ENCODE peak calls at places on chromosomes 13 and 19, in four cellular contexts. One of them, this sample, is unnamed.
A peak's percentile ranks its signal among the peaks of the same experiment; 100 is the strongest.

GRCh38 chr19:5045956-5046338 is 77.0 kb downstream of the KDM4B start:
- DNase-seq in K562: no peak
- DNase-seq in lower leg skin: no peak
- DNase-seq in IMR-90: no peak
- DNase-seq in this sample: no peak

GRCh38 chr19:1538978-1539377 is 15.1 kb downstream of the PLK5 start:
- DNase-seq in K562: no peak
- DNase-seq in lower leg skin: no peak
- DNase-seq in IMR-90: no peak
- DNase-seq in this sample: no peak

GRCh38 chr19:19822148-19822429 is 539 bp upstream of the ZNF506 start:
- DNase-seq in IMR-90: no peak
- DNase-seq in K562: no peak
- DNase-seq in lower leg skin: peak; percentile 20
- DNase-seq in this sample: no peak

GRCh38 chr19:48913114-48913513 is 13.0 kb downstream of the NUCB1 start:
- DNase-seq in lower leg skin: no peak
- DNase-seq in IMR-90: no peak
- DNase-seq in K562: no peak
- DNase-seq in this sample: no peak

GRCh38 chr19:16066611-16067104 is 9.6 kb upstream of the TPM4 start:
- DNase-seq in K562: peak; percentile 76
- DNase-seq in IMR-90: peak; percentile 76
- DNase-seq in lower leg skin: no peak
- DNase-seq in this sample: peak; percentile 37

GRCh38 chr19:1252221-1252817 is 3.9 kb downstream of the MIDN start:
- DNase-seq in K562: peak; percentile 70
- DNase-seq in IMR-90: peak; percentile 88
- DNase-seq in lower leg skin: no peak
- DNase-seq in this sample: peak; percentile 80

GRCh38 chr13:27383104-27383921 is 41.1 kb upstream of the GTF3A start:
- DNase-seq in IMR-90: no peak
- DNase-seq in lower leg skin: no peak
- DNase-seq in K562: peak; percentile 39
- DNase-seq in this sample: no peak

GRCh38 chr19:14114854-14115253 is 2.7 kb downstream of the PRKACA start:
- DNase-seq in K562: peak; percentile 52
- DNase-seq in IMR-90: no peak
- DNase-seq in lower leg skin: no peak
- DNase-seq in this sample: peak; percentile 71

GRCh38 chr19:17209126-17210036 is 5.8 kb upstream of the USE1 start:
- DNase-seq in K562: peak; percentile 97
- DNase-seq in lower leg skin: no peak
- DNase-seq in IMR-90: peak; percentile 20
- DNase-seq in this sample: peak; percentile 79

GRCh38 chr13:66994097-66994496 is 236.0 kb downstream of the PCDH9 start:
- DNase-seq in K562: peak; percentile 78
- DNase-seq in lower leg skin: no peak
- DNase-seq in IMR-90: peak; percentile 52
- DNase-seq in this sample: peak; percentile 32

GRCh38 chr13:90168953-90169352 is 1178.5 kb upstream of the MIR17HG start:
- DNase-seq in IMR-90: no peak
- DNase-seq in K562: no peak
- DNase-seq in lower leg skin: no peak
- DNase-seq in this sample: no peak

GRCh38 chr13:32228330-32229041 is 86.7 kb downstream of the ZAR1L start:
- DNase-seq in lower leg skin: no peak
- DNase-seq in IMR-90: peak; percentile 84
- DNase-seq in K562: peak; percentile 6
- DNase-seq in this sample: no peak

GRCh38 chr19:56071151-56071550 is 49.9 kb downstream of the ZNF787 start:
- DNase-seq in lower leg skin: no peak
- DNase-seq in IMR-90: no peak
- DNase-seq in K562: peak; percentile 49
- DNase-seq in this sample: no peak

GRCh38 chr19:42071247-42071646 is 1.2 kb upstream of the GRIK5 start:
- DNase-seq in IMR-90: no peak
- DNase-seq in K562: no peak
- DNase-seq in lower leg skin: no peak
- DNase-seq in this sample: no peak

GRCh38 chr13:106156468-106156867 is 379.0 kb downstream of the EFNB2 start:
- DNase-seq in IMR-90: peak; percentile 99
- DNase-seq in K562: no peak
- DNase-seq in lower leg skin: no peak
- DNase-seq in this sample: no peak

GRCh38 chr13:66503890-66504289 is 726.2 kb downstream of the PCDH9 start:
- DNase-seq in K562: no peak
- DNase-seq in lower leg skin: no peak
- DNase-seq in IMR-90: no peak
- DNase-seq in this sample: no peak

GRCh38 chr19:39998511-39998910 is 1.7 kb downstream of the ZNF546 start:
- DNase-seq in K562: no peak
- DNase-seq in IMR-90: peak; percentile 76
- DNase-seq in lower leg skin: no peak
- DNase-seq in this sample: no peak

GRCh38 chr19:13017306-13018036 is 22.2 kb downstream of the NFIX start:
- DNase-seq in lower leg skin: no peak
- DNase-seq in K562: no peak
- DNase-seq in IMR-90: no peak
- DNase-seq in this sample: no peak

GRCh38 chr13:84844473-84844872 is 954.7 kb downstream of the SLITRK6 start:
- DNase-seq in lower leg skin: no peak
- DNase-seq in IMR-90: no peak
- DNase-seq in K562: no peak
- DNase-seq in this sample: no peak

GRCh38 chr19:12787458-12787857 is 3.8 kb upstream of the JUNB start:
- DNase-seq in IMR-90: no peak
- DNase-seq in K562: no peak
- DNase-seq in lower leg skin: no peak
- DNase-seq in this sample: no peak

GRCh38 chr19:14381689-14382474 is 638 bp downstream of the ADGRE5 start:
- DNase-seq in K562: peak; percentile 89
- DNase-seq in lower leg skin: no peak
- DNase-seq in IMR-90: peak; percentile 20
- DNase-seq in this sample: peak; percentile 87

GRCh38 chr19:7969560-7969949 is 26.1 kb upstream of the TIMM44 start:
- DNase-seq in IMR-90: no peak
- DNase-seq in lower leg skin: no peak
- DNase-seq in K562: no peak
- DNase-seq in this sample: no peak

GRCh38 chr19:56476671-56477428 is at the start of gene ZNF667:
- DNase-seq in IMR-90: peak; percentile 59
- DNase-seq in K562: no peak
- DNase-seq in lower leg skin: no peak
- DNase-seq in this sample: peak; percentile 8

GRCh38 chr19:48502720-48503018 is 9.0 kb downstream of the LMTK3 start:
- DNase-seq in lower leg skin: no peak
- DNase-seq in K562: no peak
- DNase-seq in IMR-90: no peak
- DNase-seq in this sample: no peak

GRCh38 chr13:86856996-86857395 is 814.2 kb upstream of the SLITRK5 start:
- DNase-seq in IMR-90: peak; percentile 76
- DNase-seq in lower leg skin: no peak
- DNase-seq in K562: no peak
- DNase-seq in this sample: no peak

GRCh38 chr19:45885556-45886426 is at the start of gene IRF2BP1:
- DNase-seq in lower leg skin: peak; percentile 91
- DNase-seq in K562: peak; percentile 95
- DNase-seq in IMR-90: peak; percentile 91
- DNase-seq in this sample: peak; percentile 94
- TF ChIP-seq POLR2A in lower leg skin: no peak
- TF ChIP-seq POLR2A in K562: no peak
- TF ChIP-seq POLR2A in IMR-90: no peak
- TF ChIP-seq POLR2A in this sample: no peak

DNA sequence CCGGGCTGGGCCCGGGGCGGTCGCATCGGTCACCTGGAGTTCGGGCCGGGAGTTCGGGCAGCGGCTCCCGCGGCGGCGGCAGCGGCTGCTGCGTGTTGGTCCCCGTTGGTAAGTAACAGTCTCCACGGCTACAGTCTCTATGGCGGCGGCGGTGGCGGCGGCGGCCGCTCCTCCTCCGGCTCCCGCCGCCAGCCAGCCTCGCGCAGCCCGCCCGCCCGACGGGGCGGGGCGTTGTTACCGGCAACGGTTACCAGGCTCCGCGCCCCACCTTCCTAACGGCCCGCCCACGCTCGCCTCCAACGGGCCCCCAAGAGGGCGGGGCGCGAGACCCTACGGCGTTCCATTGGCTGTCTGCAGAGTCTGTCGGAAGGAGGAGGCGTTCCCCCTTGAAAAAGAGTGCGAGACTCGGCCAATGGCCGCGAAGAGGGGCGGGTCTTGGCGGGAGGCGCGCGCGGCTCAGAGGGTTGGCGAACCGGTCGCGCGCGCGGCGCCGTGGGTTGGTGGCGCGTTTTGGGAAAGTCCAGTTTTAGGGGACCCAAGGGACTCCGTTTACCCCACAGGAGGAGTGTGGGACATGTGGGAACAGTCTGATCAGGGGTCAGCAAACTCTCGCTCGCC is at the start of gene RFX2:
- DNase-seq in K562: peak; percentile 99
- DNase-seq in IMR-90: peak; percentile 98
- DNase-seq in lower leg skin: peak; percentile 99
- DNase-seq in this sample: peak; percentile 100
- TF ChIP-seq POLR2A in K562: peak; percentile 89
- TF ChIP-seq POLR2A in IMR-90: peak; percentile 74
- TF ChIP-seq POLR2A in lower leg skin: no peak
- TF ChIP-seq POLR2A in this sample: peak; percentile 78

GRCh38 chr19:27792576-27793127 is 1420.3 kb downstream of the UQCRFS1 start:
- DNase-seq in IMR-90: no peak
- DNase-seq in lower leg skin: no peak
- DNase-seq in K562: no peak
- DNase-seq in this sample: no peak

GRCh38 chr19:27794444-27795042 is 1418.4 kb downstream of the UQCRFS1 start:
- DNase-seq in K562: peak; percentile 45
- DNase-seq in IMR-90: peak; percentile 47
- DNase-seq in lower leg skin: no peak
- DNase-seq in this sample: peak; percentile 59

GRCh38 chr19:27793128-27793643 is 1419.8 kb downstream of the UQCRFS1 start:
- DNase-seq in IMR-90: peak; percentile 58
- DNase-seq in K562: peak; percentile 84
- DNase-seq in lower leg skin: peak; percentile 75
- DNase-seq in this sample: peak; percentile 66

GRCh38 chr19:27795369-27795768 is 1417.6 kb downstream of the UQCRFS1 start:
- DNase-seq in K562: no peak
- DNase-seq in IMR-90: no peak
- DNase-seq in lower leg skin: no peak
- DNase-seq in this sample: no peak

DNA sequence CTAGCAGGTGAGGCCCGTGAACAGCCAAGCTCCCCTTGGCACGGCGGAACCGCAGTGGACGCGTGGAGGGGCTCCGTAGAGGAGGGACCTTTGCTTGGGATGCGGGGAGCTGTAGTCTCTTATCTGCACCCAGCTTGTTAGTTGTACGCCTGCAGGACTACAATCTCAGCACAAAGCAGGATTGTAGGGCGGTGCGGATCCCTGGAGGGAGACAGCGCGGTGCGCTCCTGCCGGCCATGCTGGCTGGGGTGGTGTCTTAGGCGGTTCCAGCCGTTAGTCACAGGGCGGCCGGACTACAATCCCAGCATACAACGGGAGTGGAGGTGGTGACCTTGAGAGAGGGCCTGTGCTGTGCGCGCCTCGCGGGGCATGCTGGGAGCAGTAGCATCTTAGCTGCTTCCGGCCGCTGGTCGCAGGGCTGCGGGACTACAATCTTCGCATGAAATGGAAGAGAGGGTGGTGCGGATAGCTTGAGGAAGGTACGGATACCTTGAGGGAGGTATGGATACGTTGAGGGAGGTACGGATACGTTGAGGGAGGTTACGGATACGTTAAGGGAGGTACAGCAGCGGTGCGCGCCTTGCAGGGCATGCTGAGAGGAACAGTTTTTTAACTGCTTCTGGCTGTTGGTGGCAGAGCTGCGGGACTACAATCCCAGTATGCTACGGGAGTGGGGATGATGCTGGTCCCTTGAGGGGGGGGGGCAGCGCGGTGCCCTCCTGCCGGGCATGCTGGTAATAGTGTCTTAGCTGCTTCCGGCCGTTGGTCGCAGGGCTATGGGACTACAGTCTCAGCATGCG is 1419.1 kb downstream of the UQCRFS1 start:
- DNase-seq in K562: peak; percentile 95
- DNase-seq in lower leg skin: peak; percentile 94
- DNase-seq in IMR-90: peak; percentile 93
- DNase-seq in this sample: peak; percentile 91
- TF ChIP-seq POLR2A in K562: peak; percentile 90
- TF ChIP-seq POLR2A in lower leg skin: no peak
- TF ChIP-seq POLR2A in IMR-90: no peak
- TF ChIP-seq POLR2A in this sample: peak; percentile 76

DNA sequence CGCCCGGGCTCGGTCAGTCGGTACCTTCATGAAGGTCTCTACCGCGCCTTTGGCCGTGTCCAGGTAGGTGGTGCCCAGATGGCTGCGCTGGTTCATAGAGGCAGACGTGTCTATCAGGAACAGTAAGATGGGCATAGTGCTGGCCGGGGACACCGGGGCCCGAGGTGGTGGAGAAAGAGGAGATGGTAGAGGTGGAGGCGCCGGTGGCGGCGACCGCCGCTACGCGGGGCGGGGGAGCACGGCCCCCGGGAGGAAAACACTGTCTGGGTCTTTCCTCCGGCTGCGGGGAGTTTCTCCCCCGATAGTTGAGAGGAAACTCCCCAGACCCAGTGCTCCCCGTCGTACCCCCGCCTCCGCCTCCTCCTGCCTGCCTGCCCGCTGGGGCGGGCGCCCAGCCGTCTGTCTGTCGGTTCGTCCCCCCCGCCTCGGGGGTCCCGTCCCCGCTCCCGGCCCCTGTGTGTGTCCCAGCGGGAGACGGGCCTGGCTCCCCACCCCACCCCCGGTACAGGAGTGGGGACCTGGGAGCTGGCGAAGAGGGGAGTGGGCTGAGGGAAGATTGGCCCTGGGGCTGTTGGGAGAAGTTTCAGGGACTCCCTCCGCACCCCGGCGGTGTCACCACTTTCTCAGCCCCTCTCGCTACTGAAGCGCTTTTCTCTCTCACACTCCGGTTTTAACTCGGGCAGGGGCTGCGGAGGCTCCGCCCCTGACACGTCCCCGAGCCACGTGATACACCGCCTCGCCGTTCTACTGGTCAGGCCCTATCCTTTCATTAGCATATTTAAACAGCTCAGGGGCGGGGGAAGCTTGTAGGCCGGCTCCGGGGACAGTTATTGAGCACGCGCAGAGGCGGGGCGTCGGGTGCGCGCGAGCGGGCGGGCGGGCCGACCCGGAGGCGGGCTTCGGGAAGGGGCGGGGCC is at the start of gene INTS6:
- DNase-seq in K562: peak; percentile 97
- DNase-seq in lower leg skin: peak; percentile 100
- DNase-seq in IMR-90: peak; percentile 99
- DNase-seq in this sample: peak; percentile 99
- TF ChIP-seq POLR2A in K562: peak; percentile 99
- TF ChIP-seq POLR2A in lower leg skin: peak; percentile 98
- TF ChIP-seq POLR2A in IMR-90: peak; percentile 100
- TF ChIP-seq POLR2A in this sample: peak; percentile 99